ENCODE peak calls at places on chromosomes 1 and 21, in five cellular contexts. Z is Kasumi-1; N is NCI-H1694; R is fibroblast of lung; I is stimulated activated CD4-positive, alpha-beta T cell treated with anti-CD3 and anti-CD28 coated beads, Interleukin-15, amount 100 ng/mL, for 1 hour. A is an unnamed sample.

GRCh38 chr1:170513138-170513537 is 18.8 kb upstream of the GORAB start:
- DNase-seq in I (no peak), Z (peak; percentile 37), R (no peak), N (no peak), A (no peak)

GRCh38 chr21:44438531-44439210 is 16.6 kb upstream of the LRRC3 start:
- DNase-seq in N (no peak), Z (no peak), I (no peak), R (no peak), A (no peak)

GRCh38 chr1:190168116-190168515 is 309.5 kb downstream of the BRINP3 start:
- DNase-seq in Z (no peak), I (no peak), R (peak; percentile 47), N (no peak), A (no peak)

GRCh38 chr1:78779831-78780230 is 130.2 kb downstream of the IFI44 start:
- DNase-seq in R (peak; percentile 59), N (no peak), Z (no peak), I (no peak), A (no peak)

GRCh38 chr1:119220980-119221379 is 80.5 kb upstream of the WARS2 start:
- DNase-seq in R (no peak), N (no peak), Z (no peak), I (no peak), A (no peak)

GRCh38 chr1:218917646-218918045 is 256.0 kb upstream of the LYPLAL1 start:
- DNase-seq in N (no peak), R (peak; percentile 12), I (no peak), Z (no peak), A (no peak)

GRCh38 chr1:199808110-199808870 is 219.2 kb upstream of the NR5A2 start:
- DNase-seq in R (no peak), N (no peak), I (no peak), Z (no peak), A (no peak)

GRCh38 chr1:246153796-246154212 is 353.3 kb downstream of the SMYD3 start:
- DNase-seq in R (peak; percentile 58), Z (no peak), N (no peak), I (no peak), A (no peak)

GRCh38 chr21:15221799-15222386 is 157.1 kb upstream of the NRIP1 start:
- DNase-seq in R (peak; percentile 77), N (no peak), Z (peak; percentile 18), I (no peak), A (no peak)

GRCh38 chr1:119097380-119097779 is 43.1 kb downstream of the WARS2 start:
- DNase-seq in I (no peak), Z (no peak), R (peak; percentile 55), N (no peak), A (no peak)

GRCh38 chr1:208145167-208145566 is 99.0 kb downstream of the PLXNA2 start:
- DNase-seq in N (no peak), Z (no peak), I (no peak), R (no peak), A (no peak)

GRCh38 chr21:38505654-38506523 is 7.6 kb upstream of the ERG start:
- DNase-seq in I (no peak), N (peak; percentile 63), R (peak; percentile 80), Z (peak; percentile 93), A (no peak)

GRCh38 chr1:31326461-31326860 is 29.6 kb downstream of the ZCCHC17 start:
- DNase-seq in Z (no peak), I (no peak), R (no peak), N (no peak), A (no peak)

GRCh38 chr1:167173516-167174184 is 47.0 kb upstream of the POU2F1 start:
- DNase-seq in N (no peak), I (no peak), Z (no peak), R (peak; percentile 38), A (no peak)

GRCh38 chr1:63317007-63317813 is 5.2 kb upstream of the FOXD3 start:
- DNase-seq in R (peak; percentile 53), Z (peak; percentile 78), I (peak; percentile 38), N (peak; percentile 48), A (peak; percentile 33)

GRCh38 chr1:119141020-119141424 is 569 bp upstream of the WARS2 start:
- DNase-seq in R (peak; percentile 34), N (peak; percentile 27), Z (no peak), I (peak; percentile 6), A (peak; percentile 53)

GRCh38 chr1:234154320-234155251 is 218.7 kb upstream of the COA6 start:
- DNase-seq in I (no peak), N (peak; percentile 70), Z (peak; percentile 86), R (peak; percentile 73), A (no peak)

GRCh38 chr1:179586107-179586823 is 5.4 kb upstream of the TDRD5 start:
- DNase-seq in N (peak; percentile 61), R (peak; percentile 40), I (no peak), Z (no peak), A (peak; percentile 79)

GRCh38 chr1:69967245-69967766 is 238.1 kb downstream of the LRRC40 start:
- DNase-seq in Z (no peak), N (no peak), I (no peak), R (no peak), A (no peak)